ENCODE peak calls at places on chromosomes 3 and 15, in eight cellular contexts. C is prostate gland, W is stomach, S is endothelial cell of umbilical vein, R is HepG2, E is SK-N-SH, I is GM23338, B is K562. T is an unnamed sample.

GRCh38 chr3:191327526-191327925 is 1.7 kb upstream of the CCDC50 start:
- DNase-seq in R (no peak), W (no peak), E (no peak), I (no peak), B (no peak), S (peak), C (no peak), T (no peak)

GRCh38 chr3:149507491-149508324 is 33.2 kb downstream of the TM4SF4 start:
- DNase-seq in S (peak), R (no peak), I (peak), W (no peak), C (no peak), B (no peak), E (no peak), T (peak)

GRCh38 chr3:128210711-128211110 is 57.4 kb downstream of the EEFSEC start:
- DNase-seq in B (no peak), I (no peak), S (no peak), C (no peak), W (no peak), R (no peak), E (no peak), T (no peak)

GRCh38 chr3:160373655-160374054 is 25.4 kb downstream of the IFT80 start:
- DNase-seq in S (no peak), W (no peak), R (no peak), C (no peak), E (no peak), B (no peak), I (no peak), T (no peak)

GRCh38 chr3:20042331-20042730 is 2.1 kb downstream of the KAT2B start:
- DNase-seq in S (no peak), C (no peak), W (no peak), B (no peak), E (no peak), I (no peak), R (no peak), T (no peak)

GRCh38 chr3:143236226-143236964 is 116.8 kb downstream of the CHST2 start:
- DNase-seq in B (no peak), W (no peak), I (no peak), S (peak), C (no peak), E (no peak), R (no peak), T (no peak)

GRCh38 chr3:107680698-107681097 is 157.9 kb downstream of the BBX start:
- DNase-seq in I (no peak), C (no peak), B (no peak), W (no peak), R (no peak), S (no peak), E (no peak), T (no peak)

GRCh38 chr15:57444877-57445513 is 68.7 kb downstream of the CGNL1 start:
- DNase-seq in I (no peak), B (no peak), R (no peak), C (no peak), S (peak), W (no peak), E (no peak), T (no peak)

GRCh38 chr3:156230291-156230900 is 110.0 kb downstream of the KCNAB1 start:
- DNase-seq in E (no peak), W (no peak), I (no peak), S (no peak), C (no peak), R (no peak), B (no peak), T (no peak)

GRCh38 chr15:90970274-90970673 is 15.6 kb downstream of the RCCD1 start:
- DNase-seq in B (no peak), C (no peak), I (no peak), E (no peak), W (no peak), S (no peak), R (no peak), T (no peak)

GRCh38 chr3:113623827-113624226 is 72.6 kb downstream of the USF3 start:
- DNase-seq in W (no peak), S (no peak), B (no peak), I (no peak), R (no peak), C (no peak), E (no peak), T (no peak)

GRCh38 chr15:25739687-25740121 is 123.4 kb downstream of the ATP10A start:
- DNase-seq in E (peak), B (no peak), S (no peak), R (no peak), W (no peak), C (no peak), I (peak), T (no peak)

GRCh38 chr3:149771652-149772271 is 19.5 kb upstream of the COMMD2 start:
- DNase-seq in B (peak), S (peak), W (peak), I (peak), R (peak), E (peak), C (peak), T (no peak)

GRCh38 chr3:67329358-67329757 is 325.1 kb downstream of the SUCLG2 start:
- DNase-seq in E (no peak), R (peak), B (no peak), S (no peak), W (no peak), C (no peak), I (no peak), T (no peak)

GRCh38 chr3:151330899-151331298 is 1.6 kb upstream of the P2RY13 start:
- DNase-seq in E (no peak), R (no peak), C (no peak), S (no peak), W (no peak), I (no peak), B (no peak), T (peak)

GRCh38 chr15:85688703-85689102 is 106.0 kb downstream of the KLHL25 start:
- DNase-seq in C (no peak), I (no peak), E (no peak), W (no peak), R (no peak), B (no peak), S (peak), T (no peak)

GRCh38 chr15:83848315-83849050 is 194.6 kb downstream of the ADAMTSL3 start:
- DNase-seq in R (no peak), C (no peak), I (no peak), S (no peak), E (no peak), B (no peak), W (no peak), T (no peak)

GRCh38 chr3:7658294-7658693 is 797.4 kb downstream of the GRM7 start:
- DNase-seq in R (no peak), S (no peak), I (no peak), E (no peak), W (no peak), C (no peak), B (no peak), T (no peak)

GRCh38 chr3:23372296-23372695 is 169.2 kb downstream of the UBE2E2 start:
- DNase-seq in B (no peak), C (no peak), I (peak), R (no peak), W (no peak), E (no peak), S (no peak), T (no peak)

GRCh38 chr3:50559702-50560101 is 7.8 kb downstream of the C3orf18 start:
- DNase-seq in W (peak), R (no peak), B (no peak), I (no peak), C (no peak), S (no peak), E (no peak), T (no peak)

GRCh38 chr15:64310036-64310435 is 45.9 kb downstream of the CSNK1G1 start:
- DNase-seq in S (no peak), I (no peak), W (no peak), R (no peak), E (no peak), B (no peak), C (no peak), T (no peak)

GRCh38 chr3:76099956-76100355 is 314.6 kb upstream of the ZNF717 start:
- DNase-seq in R (no peak), S (no peak), C (no peak), W (no peak), I (no peak), B (no peak), E (no peak), T (no peak)

GRCh38 chr15:73717802-73718201 is 33.6 kb downstream of the CD276 start:
- DNase-seq in I (peak), C (no peak), S (no peak), W (no peak), B (no peak), E (no peak), R (no peak), T (no peak)

GRCh38 chr3:120284702-120285507 is at the start of gene GPR156:
- DNase-seq in E (peak), S (no peak), I (peak), W (no peak), R (no peak), C (no peak), B (peak), T (no peak)

GRCh38 chr3:185982632-185983031 is 44.8 kb upstream of the TRA2B start:
- DNase-seq in B (no peak), I (no peak), S (no peak), C (no peak), R (no peak), E (no peak), W (no peak), T (no peak)

GRCh38 chr3:152578769-152579168 is 256.2 kb upstream of the P2RY1 start:
- DNase-seq in W (no peak), B (no peak), E (no peak), I (no peak), S (no peak), C (no peak), R (no peak), T (no peak)

GRCh38 chr3:40313975-40314860 is 4.7 kb downstream of the EIF1B start:
- DNase-seq in S (peak), C (no peak), W (no peak), E (no peak), R (peak), I (no peak), B (no peak), T (peak)

GRCh38 chr3:12984023-12984823 is 89.0 kb downstream of the IQSEC1 start:
- DNase-seq in B (peak), E (peak), I (peak), R (peak), W (peak), C (peak), S (peak), T (no peak)

GRCh38 chr15:56699743-56700142 is 33.6 kb downstream of the ZNF280D start:
- DNase-seq in R (no peak), C (no peak), W (no peak), S (no peak), B (no peak), I (no peak), E (no peak), T (no peak)

GRCh38 chr15:78987891-78988360 is 43.1 kb upstream of the CTSH start:
- DNase-seq in E (no peak), R (no peak), C (no peak), W (no peak), S (peak), I (no peak), B (no peak), T (no peak)

GRCh38 chr15:41810651-41811431 is 17.1 kb upstream of the JMJD7 start:
- DNase-seq in W (no peak), R (no peak), I (no peak), S (no peak), B (no peak), C (no peak), E (no peak), T (no peak)

GRCh38 chr15:80500021-80500420 is 95.8 kb downstream of the ARNT2 start:
- DNase-seq in C (no peak), S (no peak), R (no peak), B (no peak), I (no peak), E (no peak), W (no peak), T (no peak)

GRCh38 chr15:70245932-70246622 is 148.4 kb upstream of the TLE3 start:
- DNase-seq in S (no peak), I (no peak), E (no peak), W (peak), B (no peak), C (no peak), R (no peak), T (peak)

GRCh38 chr15:25987638-25988037 is 124.5 kb upstream of the ATP10A start:
- DNase-seq in S (no peak), B (no peak), I (no peak), E (no peak), C (no peak), R (no peak), W (no peak), T (no peak)

GRCh38 chr15:98568382-98569017 is 79.8 kb upstream of the IGF1R start:
- DNase-seq in B (no peak), R (no peak), S (no peak), W (no peak), C (no peak), E (no peak), I (no peak), T (no peak)
- TF ChIP-seq CTCF in B (peak), R (no peak), S (peak), W (no peak), C (peak), E (peak), I (peak), T (no peak)

GRCh38 chr3:45170071-45170470 is 23.9 kb upstream of the CDCP1 start:
- DNase-seq in W (no peak), B (no peak), E (no peak), I (no peak), S (no peak), C (peak), R (no peak), T (no peak)
- TF ChIP-seq POLR2AphosphoS5 in W (no peak), B (no peak), E (no peak), I (no peak), S (no peak), C (peak), R (no peak), T (no peak)

GRCh38 chr3:195204360-195205166 is 66.4 kb downstream of the XXYLT1 start:
- DNase-seq in R (no peak), B (no peak), W (peak), C (no peak), S (peak), E (peak), I (no peak), T (no peak)
- H3K27ac ChIP-seq in R (peak), B (peak), W (peak), C (no peak), S (peak), E (peak), I (peak), T (no peak)

GRCh38 chr3:45654344-45654934 is 34.8 kb upstream of the SACM1L start:
- DNase-seq in R (no peak), I (peak), B (no peak), S (no peak), W (no peak), E (no peak), C (no peak), T (no peak)
- TF ChIP-seq CTCF in R (no peak), I (peak), B (no peak), S (no peak), W (no peak), E (no peak), C (no peak), T (no peak)

GRCh38 chr3:138848696-138849095 is 14.0 kb upstream of the PIK3CB start:
- DNase-seq in I (no peak), E (no peak), S (no peak), B (no peak), C (no peak), R (no peak), W (no peak), T (no peak)
- TF ChIP-seq POLR2AphosphoS5 in I (no peak), E (no peak), S (no peak), B (no peak), C (no peak), R (no peak), W (no peak), T (no peak)

DNA sequence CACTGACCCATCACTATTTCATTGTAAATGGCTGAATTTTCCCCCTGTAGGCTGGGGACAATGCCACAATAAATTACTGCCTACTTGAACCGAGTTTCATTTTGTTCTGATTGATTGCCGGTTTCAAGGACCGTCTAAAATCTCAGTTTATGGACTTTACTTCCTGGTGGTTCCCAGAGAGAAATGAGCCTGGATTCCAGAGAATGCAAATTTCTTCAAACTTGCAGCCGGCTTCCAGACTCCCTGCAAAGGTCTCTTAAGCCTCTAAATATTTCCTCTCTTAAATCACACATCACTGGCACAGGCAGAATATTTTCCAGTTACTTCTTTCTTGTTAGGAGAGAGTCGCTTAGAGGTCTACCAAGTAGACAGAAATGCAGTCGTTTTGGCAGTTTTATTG is 284.3 kb upstream of the NR2E3 start:
- DNase-seq in W (no peak), E (no peak), I (peak), S (no peak), B (no peak), C (no peak), R (no peak), T (no peak)
- H3K27ac ChIP-seq in W (no peak), E (no peak), I (no peak), S (no peak), B (no peak), C (peak), R (no peak), T (no peak)